ENCODE peak calls at places on chromosomes 1 and 21, in five cellular contexts. X is H1, I is GM12878, C is K562, V is HCT116. P is an unnamed sample.

GRCh38 chr1:212288614-212289013 is 3.4 kb downstream of the PPP2R5A start:
- DNase-seq in X (no peak), I (no peak), C (peak; percentile 49), V (no peak), P (no peak)

GRCh38 chr1:172900359-172900997 is 150.3 kb downstream of the TNFSF18 start:
- DNase-seq in X (no peak), I (no peak), C (no peak), V (no peak), P (no peak)

GRCh38 chr1:217004776-217005436 is 281.7 kb upstream of the ESRRG start:
- DNase-seq in X (no peak), I (no peak), C (no peak), V (no peak), P (no peak)

GRCh38 chr1:89590341-89591080 is 42.4 kb upstream of the LRRC8C start:
- DNase-seq in X (no peak), I (no peak), C (no peak), V (no peak), P (no peak)

GRCh38 chr1:50458507-50458906 is 35.3 kb upstream of the DMRTA2 start:
- DNase-seq in X (no peak), I (no peak), C (no peak), V (no peak), P (no peak)

GRCh38 chr1:112893288-112894009 is 62.5 kb downstream of the SLC16A1 start:
- DNase-seq in X (no peak), I (no peak), C (peak; percentile 75), V (no peak), P (no peak)

GRCh38 chr21:42111811-42112210 is 40.7 kb downstream of the UMODL1 start:
- DNase-seq in X (no peak), I (no peak), C (no peak), V (no peak), P (no peak)

GRCh38 chr1:16250547-16251251 is 13.7 kb upstream of the CPLANE2 start:
- DNase-seq in X (no peak), I (no peak), C (no peak), V (no peak), P (no peak)

GRCh38 chr1:204286841-204287387 is 72.8 kb downstream of the PLEKHA6 start:
- DNase-seq in X (no peak), I (no peak), C (peak; percentile 11), V (no peak), P (no peak)

GRCh38 chr1:158362941-158363340 is 9.2 kb downstream of the CD1E start:
- DNase-seq in X (no peak), I (no peak), C (no peak), V (no peak), P (no peak)

GRCh38 chr1:95049935-95050334 is 22.8 kb downstream of the ALG14 start:
- DNase-seq in X (no peak), I (no peak), C (no peak), V (no peak), P (no peak)

GRCh38 chr1:98884864-98885263 is 119.8 kb downstream of the PLPPR5 start:
- DNase-seq in X (no peak), I (no peak), C (no peak), V (no peak), P (no peak)

GRCh38 chr1:61498342-61498741 is 226.6 kb downstream of the TM2D1 start:
- DNase-seq in X (no peak), I (no peak), C (no peak), V (no peak), P (no peak)

GRCh38 chr1:117754061-117754969 is 148.5 kb downstream of the TENT5C start:
- DNase-seq in X (peak; percentile 70), I (no peak), C (peak; percentile 82), V (peak; percentile 52), P (peak; percentile 50)

GRCh38 chr1:110686188-110686587 is 11.4 kb upstream of the KCNA3 start:
- DNase-seq in X (no peak), I (no peak), C (peak; percentile 4), V (no peak), P (no peak)

GRCh38 chr1:213296558-213296957 is 245.5 kb downstream of the RPS6KC1 start:
- DNase-seq in X (no peak), I (no peak), C (peak; percentile 65), V (no peak), P (no peak)

GRCh38 chr1:71630073-71630472 is 549.2 kb upstream of the ZRANB2 start:
- DNase-seq in X (no peak), I (no peak), C (no peak), V (no peak), P (no peak)

GRCh38 chr21:37047079-37047478 is 25.8 kb downstream of the PIGP start:
- DNase-seq in X (no peak), I (no peak), C (no peak), V (no peak), P (no peak)

GRCh38 chr1:6899141-6899540 is 113.9 kb downstream of the CAMTA1 start:
- DNase-seq in X (no peak), I (no peak), C (no peak), V (no peak), P (no peak)

GRCh38 chr1:101250219-101250618 is 13.4 kb downstream of the S1PR1 start:
- DNase-seq in X (no peak), I (no peak), C (no peak), V (no peak), P (no peak)

GRCh38 chr1:33500547-33500946 is 28.1 kb downstream of the ZSCAN20 start:
- DNase-seq in X (no peak), I (no peak), C (peak; percentile 10), V (no peak), P (no peak)

GRCh38 chr1:48105167-48105566 is 108.0 kb upstream of the TRABD2B start:
- DNase-seq in X (no peak), I (no peak), C (no peak), V (no peak), P (no peak)

GRCh38 chr1:209650454-209650853 is 1.8 kb downstream of the LAMB3 start:
- DNase-seq in X (no peak), I (no peak), C (no peak), V (no peak), P (no peak)

GRCh38 chr1:15703562-15703961 is 19.4 kb downstream of the PLEKHM2 start:
- DNase-seq in X (no peak), I (no peak), C (no peak), V (no peak), P (no peak)

DNA sequence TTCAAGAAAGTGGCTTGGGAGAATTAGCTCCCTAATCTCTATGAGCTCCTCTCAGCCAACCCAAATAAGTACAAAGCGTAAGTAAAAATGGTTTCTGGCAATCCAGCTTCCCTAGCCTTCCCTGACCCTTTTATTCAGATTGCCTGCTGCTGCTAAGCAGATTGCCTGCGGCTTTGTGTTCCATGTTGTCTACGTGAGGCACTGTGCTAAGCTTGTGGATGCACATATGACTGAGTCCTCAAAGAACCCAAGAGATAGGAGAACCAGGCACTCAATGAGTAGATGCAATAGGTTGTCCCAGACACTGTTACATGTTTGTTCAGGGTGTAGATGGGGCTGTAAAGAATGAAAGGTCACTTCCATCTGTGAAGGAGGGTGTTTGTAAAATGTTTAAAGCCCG is 6.3 kb upstream of the OSBPL9 start:
- DNase-seq in X (no peak), I (no peak), C (no peak), V (no peak), P (no peak)
- TF ChIP-seq SRF in X (no peak), I (no peak), C (no peak), V (no peak), P (no peak)

GRCh38 chr1:111719561-111720239 is 19.5 kb downstream of the INKA2 start:
- DNase-seq in X (no peak), I (no peak), C (no peak), V (no peak), P (no peak)
- TF ChIP-seq SRF in X (no peak), I (no peak), C (no peak), V (no peak), P (no peak)

GRCh38 chr1:223304931-223305330 is 59.0 kb downstream of the SUSD4 start:
- DNase-seq in X (no peak), I (no peak), C (no peak), V (no peak), P (no peak)
- TF ChIP-seq SRF in X (no peak), I (no peak), C (no peak), V (no peak), P (no peak)

GRCh38 chr1:8004803-8005573 is 21.1 kb downstream of the ERRFI1 start:
- DNase-seq in X (no peak), I (no peak), C (peak; percentile 95), V (no peak), P (peak; percentile 89)

GRCh38 chr1:8006037-8006963 is 19.8 kb downstream of the ERRFI1 start:
- DNase-seq in X (no peak), I (no peak), C (no peak), V (no peak), P (no peak)

GRCh38 chr1:8002329-8003320 is 23.5 kb downstream of the ERRFI1 start:
- DNase-seq in X (no peak), I (no peak), C (no peak), V (no peak), P (no peak)

GRCh38 chr1:8003431-8004112 is 22.5 kb downstream of the ERRFI1 start:
- DNase-seq in X (no peak), I (no peak), C (no peak), V (no peak), P (no peak)

DNA sequence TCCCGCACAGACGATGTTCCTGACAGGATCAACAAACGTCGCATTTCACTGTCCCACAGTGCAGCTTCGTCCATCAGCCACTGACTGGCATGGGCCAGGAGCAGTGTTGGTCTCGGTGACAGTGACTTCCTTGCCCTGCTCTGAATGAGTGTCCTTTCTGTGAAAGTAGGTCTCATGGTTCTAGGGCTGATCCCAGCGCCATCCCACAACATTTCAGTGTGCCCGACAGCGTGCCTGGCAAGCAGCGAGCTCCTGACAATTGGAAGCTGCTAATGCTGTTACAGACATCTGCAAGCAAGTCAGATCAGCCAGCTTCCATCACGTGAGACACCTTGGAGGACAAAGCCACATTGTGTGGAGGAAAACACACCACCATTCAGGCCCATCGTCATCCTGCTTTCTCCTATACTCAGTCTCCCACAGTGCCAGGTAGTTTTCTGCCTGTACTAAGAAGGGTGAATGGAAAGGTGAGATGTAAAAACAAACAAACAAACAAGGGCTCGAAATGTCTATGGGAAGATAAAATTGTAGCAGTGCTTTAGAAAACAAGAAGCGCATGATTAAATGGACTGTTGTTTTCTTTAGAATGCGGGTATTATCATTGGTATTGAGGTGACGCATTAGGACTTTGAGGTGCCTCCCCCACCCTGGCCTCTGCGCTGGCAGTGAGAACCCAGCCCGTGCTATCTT is 21.9 kb downstream of the ERRFI1 start:
- DNase-seq in X (no peak), I (no peak), C (no peak), V (no peak), P (no peak)
- TF ChIP-seq SRF in X (no peak), I (no peak), C (no peak), V (no peak), P (no peak)

GRCh38 chr1:1093610-1093943 is 19.5 kb upstream of the RNF223 start:
- DNase-seq in X (no peak), I (no peak), C (no peak), V (no peak), P (no peak)
- TF ChIP-seq SRF in X (no peak), I (no peak), C (no peak), V (no peak), P (no peak)

GRCh38 chr1:64696879-64697278 is 48.0 kb upstream of the RAVER2 start:
- DNase-seq in X (no peak), I (no peak), C (no peak), V (no peak), P (no peak)

GRCh38 chr1:64701886-64702285 is 43.0 kb upstream of the RAVER2 start:
- DNase-seq in X (no peak), I (no peak), C (no peak), V (no peak), P (no peak)

GRCh38 chr1:64703600-64703999 is 41.3 kb upstream of the RAVER2 start:
- DNase-seq in X (no peak), I (no peak), C (no peak), V (no peak), P (no peak)

GRCh38 chr1:64699327-64699726 is 45.5 kb upstream of the RAVER2 start:
- DNase-seq in X (no peak), I (no peak), C (no peak), V (no peak), P (no peak)

GRCh38 chr1:64701071-64701470 is 43.8 kb upstream of the RAVER2 start:
- DNase-seq in X (no peak), I (no peak), C (no peak), V (no peak), P (no peak)
- TF ChIP-seq SRF in X (no peak), I (no peak), C (no peak), V (no peak), P (no peak)

P was measured in HepG2.